ENCODE peak calls at places on chromosomes 3 and 15, in ten cellular contexts. One of them, this sample, is unnamed.

GRCh38 chr15:60047701-60048100 is 43.6 kb downstream of the FOXB1 start:
- DNase-seq in left colon: no peak
- DNase-seq in EH: peak
- DNase-seq in effector CD4-positive, alpha-beta T cell: no peak
- DNase-seq in pons: no peak
- DNase-seq in GM19239: no peak
- DNase-seq in ovary: no peak
- DNase-seq in CD8-positive, alpha-beta T cell: no peak
- DNase-seq in GM23248: peak
- DNase-seq in activated T-cell treated with anti-CD3 and anti-CD28 coated beads for 1 hour: no peak
- DNase-seq in this sample: no peak

GRCh38 chr3:112003321-112004080 is 4.8 kb downstream of the TAGLN3 start:
- DNase-seq in left colon: no peak
- DNase-seq in EH: no peak
- DNase-seq in effector CD4-positive, alpha-beta T cell: no peak
- DNase-seq in pons: no peak
- DNase-seq in GM19239: no peak
- DNase-seq in ovary: no peak
- DNase-seq in CD8-positive, alpha-beta T cell: no peak
- DNase-seq in GM23248: no peak
- DNase-seq in activated T-cell treated with anti-CD3 and anti-CD28 coated beads for 1 hour: no peak
- DNase-seq in this sample: no peak

GRCh38 chr3:168095611-168096209 is at the start of gene GOLIM4:
- DNase-seq in left colon: peak
- DNase-seq in EH: peak
- DNase-seq in effector CD4-positive, alpha-beta T cell: no peak
- DNase-seq in pons: peak
- DNase-seq in GM19239: peak
- DNase-seq in ovary: peak
- DNase-seq in CD8-positive, alpha-beta T cell: peak
- DNase-seq in GM23248: peak
- DNase-seq in activated T-cell treated with anti-CD3 and anti-CD28 coated beads for 1 hour: peak
- DNase-seq in this sample: peak

GRCh38 chr3:71478568-71478967 is 105.0 kb downstream of the FOXP1 start:
- DNase-seq in left colon: no peak
- DNase-seq in EH: peak
- DNase-seq in effector CD4-positive, alpha-beta T cell: peak
- DNase-seq in pons: no peak
- DNase-seq in GM19239: no peak
- DNase-seq in ovary: no peak
- DNase-seq in CD8-positive, alpha-beta T cell: no peak
- DNase-seq in GM23248: peak
- DNase-seq in activated T-cell treated with anti-CD3 and anti-CD28 coated beads for 1 hour: peak
- DNase-seq in this sample: no peak

GRCh38 chr15:82530606-82531379 is 9.5 kb downstream of the RPS17 start:
- DNase-seq in left colon: peak
- DNase-seq in EH: peak
- DNase-seq in effector CD4-positive, alpha-beta T cell: peak
- DNase-seq in pons: peak
- DNase-seq in GM19239: peak
- DNase-seq in ovary: peak
- DNase-seq in CD8-positive, alpha-beta T cell: peak
- DNase-seq in GM23248: peak
- DNase-seq in activated T-cell treated with anti-CD3 and anti-CD28 coated beads for 1 hour: peak
- DNase-seq in this sample: no peak

GRCh38 chr3:14345496-14346150 is 56.8 kb upstream of the SLC6A6 start:
- DNase-seq in left colon: no peak
- DNase-seq in EH: peak
- DNase-seq in effector CD4-positive, alpha-beta T cell: no peak
- DNase-seq in pons: no peak
- DNase-seq in GM19239: no peak
- DNase-seq in ovary: no peak
- DNase-seq in CD8-positive, alpha-beta T cell: no peak
- DNase-seq in GM23248: peak
- DNase-seq in activated T-cell treated with anti-CD3 and anti-CD28 coated beads for 1 hour: no peak
- DNase-seq in this sample: no peak

GRCh38 chr3:158249183-158249582 is 139.3 kb downstream of the RSRC1 start:
- DNase-seq in left colon: no peak
- DNase-seq in EH: no peak
- DNase-seq in effector CD4-positive, alpha-beta T cell: no peak
- DNase-seq in pons: no peak
- DNase-seq in GM19239: no peak
- DNase-seq in ovary: no peak
- DNase-seq in CD8-positive, alpha-beta T cell: no peak
- DNase-seq in GM23248: no peak
- DNase-seq in activated T-cell treated with anti-CD3 and anti-CD28 coated beads for 1 hour: no peak
- DNase-seq in this sample: no peak

GRCh38 chr3:179589143-179589542 is 15.3 kb downstream of the MRPL47 start:
- DNase-seq in left colon: no peak
- DNase-seq in EH: peak
- DNase-seq in effector CD4-positive, alpha-beta T cell: no peak
- DNase-seq in pons: no peak
- DNase-seq in GM19239: no peak
- DNase-seq in ovary: no peak
- DNase-seq in CD8-positive, alpha-beta T cell: no peak
- DNase-seq in GM23248: peak
- DNase-seq in activated T-cell treated with anti-CD3 and anti-CD28 coated beads for 1 hour: no peak
- DNase-seq in this sample: no peak